ENCODE peak calls at places on chromosomes 13 and 19, in six cellular contexts. One of them, this sample, is unnamed.

GRCh38 chr13:73765651-73766384 is 368.4 kb downstream of the KLF12 start:
- DNase-seq in RWPE2: no peak
- DNase-seq in GM12865: peak
- DNase-seq in cardiac fibroblast: peak
- DNase-seq in tibial artery: peak
- DNase-seq in pancreas: peak
- DNase-seq in this sample: peak

GRCh38 chr13:28475916-28476725 is 18.8 kb downstream of the FLT1 start:
- DNase-seq in RWPE2: no peak
- DNase-seq in GM12865: no peak
- DNase-seq in cardiac fibroblast: peak
- DNase-seq in tibial artery: no peak
- DNase-seq in pancreas: no peak
- DNase-seq in this sample: no peak

GRCh38 chr19:34974631-34975030 is 10.6 kb upstream of the ZNF792 start:
- DNase-seq in RWPE2: no peak
- DNase-seq in GM12865: no peak
- DNase-seq in cardiac fibroblast: peak
- DNase-seq in tibial artery: no peak
- DNase-seq in pancreas: no peak
- DNase-seq in this sample: no peak

GRCh38 chr19:12789098-12789903 is 2.0 kb upstream of the JUNB start:
- DNase-seq in RWPE2: no peak
- DNase-seq in GM12865: no peak
- DNase-seq in cardiac fibroblast: no peak
- DNase-seq in tibial artery: no peak
- DNase-seq in pancreas: no peak
- DNase-seq in this sample: no peak

GRCh38 chr19:1084024-1084868 is 10.9 kb downstream of the POLR2E start:
- DNase-seq in RWPE2: peak
- DNase-seq in GM12865: no peak
- DNase-seq in cardiac fibroblast: no peak
- DNase-seq in tibial artery: no peak
- DNase-seq in pancreas: no peak
- DNase-seq in this sample: no peak

GRCh38 chr19:49793561-49793840 is 19.6 kb downstream of the FUZ start:
- DNase-seq in RWPE2: no peak
- DNase-seq in GM12865: no peak
- DNase-seq in cardiac fibroblast: no peak
- DNase-seq in tibial artery: no peak
- DNase-seq in pancreas: no peak
- DNase-seq in this sample: no peak

GRCh38 chr13:78603240-78603947 is at the start of gene POU4F1:
- DNase-seq in RWPE2: no peak
- DNase-seq in GM12865: peak
- DNase-seq in cardiac fibroblast: no peak
- DNase-seq in tibial artery: no peak
- DNase-seq in pancreas: no peak
- DNase-seq in this sample: peak

GRCh38 chr13:109228211-109228610 is 558.2 kb downstream of the IRS2 start:
- DNase-seq in RWPE2: no peak
- DNase-seq in GM12865: no peak
- DNase-seq in cardiac fibroblast: no peak
- DNase-seq in tibial artery: no peak
- DNase-seq in pancreas: no peak
- DNase-seq in this sample: no peak

GRCh38 chr19:6772866-6773322 is 386 bp downstream of the VAV1 start:
- DNase-seq in RWPE2: no peak
- DNase-seq in GM12865: no peak
- DNase-seq in cardiac fibroblast: no peak
- DNase-seq in tibial artery: no peak
- DNase-seq in pancreas: no peak
- DNase-seq in this sample: no peak

GRCh38 chr19:18519962-18520847 is 1.7 kb downstream of the ELL start:
- DNase-seq in RWPE2: no peak
- DNase-seq in GM12865: peak
- DNase-seq in cardiac fibroblast: peak
- DNase-seq in tibial artery: no peak
- DNase-seq in pancreas: peak
- DNase-seq in this sample: peak

GRCh38 chr19:7292950-7293794 is 1.0 kb downstream of the INSR start:
- DNase-seq in RWPE2: no peak
- DNase-seq in GM12865: peak
- DNase-seq in cardiac fibroblast: no peak
- DNase-seq in tibial artery: peak
- DNase-seq in pancreas: peak
- DNase-seq in this sample: peak

GRCh38 chr19:38049105-38049649 is 142.2 kb downstream of the SIPA1L3 start:
- DNase-seq in RWPE2: no peak
- DNase-seq in GM12865: peak
- DNase-seq in cardiac fibroblast: no peak
- DNase-seq in tibial artery: no peak
- DNase-seq in pancreas: no peak
- DNase-seq in this sample: no peak

GRCh38 chr19:11373166-11373884 is 1.1 kb upstream of the SWSAP1 start:
- DNase-seq in RWPE2: no peak
- DNase-seq in GM12865: peak
- DNase-seq in cardiac fibroblast: peak
- DNase-seq in tibial artery: no peak
- DNase-seq in pancreas: no peak
- DNase-seq in this sample: no peak

GRCh38 chr13:92500192-92500591 is 726.4 kb upstream of the GPC6 start:
- DNase-seq in RWPE2: no peak
- DNase-seq in GM12865: no peak
- DNase-seq in cardiac fibroblast: no peak
- DNase-seq in tibial artery: no peak
- DNase-seq in pancreas: no peak
- DNase-seq in this sample: no peak

GRCh38 chr19:5960005-5961001 is 17.6 kb downstream of the RANBP3 start:
- DNase-seq in RWPE2: no peak
- DNase-seq in GM12865: no peak
- DNase-seq in cardiac fibroblast: no peak
- DNase-seq in tibial artery: no peak
- DNase-seq in pancreas: peak
- DNase-seq in this sample: no peak

GRCh38 chr19:12956446-12957388 is at the start of gene GADD45GIP1:
- DNase-seq in RWPE2: no peak
- DNase-seq in GM12865: peak
- DNase-seq in cardiac fibroblast: peak
- DNase-seq in tibial artery: peak
- DNase-seq in pancreas: peak
- DNase-seq in this sample: peak

GRCh38 chr13:26220575-26220974 is 1.5 kb downstream of the RNF6 start:
- DNase-seq in RWPE2: no peak
- DNase-seq in GM12865: no peak
- DNase-seq in cardiac fibroblast: peak
- DNase-seq in tibial artery: no peak
- DNase-seq in pancreas: no peak
- DNase-seq in this sample: no peak

GRCh38 chr19:49646586-49646985 is 4.6 kb downstream of the SCAF1 start:
- DNase-seq in RWPE2: no peak
- DNase-seq in GM12865: no peak
- DNase-seq in cardiac fibroblast: no peak
- DNase-seq in tibial artery: no peak
- DNase-seq in pancreas: no peak
- DNase-seq in this sample: no peak

GRCh38 chr19:35000338-35000646 is 169 bp downstream of the GRAMD1A start:
- DNase-seq in RWPE2: no peak
- DNase-seq in GM12865: no peak
- DNase-seq in cardiac fibroblast: no peak
- DNase-seq in tibial artery: no peak
- DNase-seq in pancreas: no peak
- DNase-seq in this sample: no peak

GRCh38 chr19:3725640-3726310 is 17.6 kb downstream of the TJP3 start:
- DNase-seq in RWPE2: no peak
- DNase-seq in GM12865: no peak
- DNase-seq in cardiac fibroblast: no peak
- DNase-seq in tibial artery: no peak
- DNase-seq in pancreas: peak
- DNase-seq in this sample: peak

GRCh38 chr19:6427131-6427530 is 2.5 kb upstream of the KHSRP start:
- DNase-seq in RWPE2: no peak
- DNase-seq in GM12865: no peak
- DNase-seq in cardiac fibroblast: no peak
- DNase-seq in tibial artery: no peak
- DNase-seq in pancreas: no peak
- DNase-seq in this sample: no peak

GRCh38 chr19:49149652-49150105 is 5.5 kb downstream of the HRC start:
- DNase-seq in RWPE2: no peak
- DNase-seq in GM12865: no peak
- DNase-seq in cardiac fibroblast: peak
- DNase-seq in tibial artery: peak
- DNase-seq in pancreas: peak
- DNase-seq in this sample: peak

GRCh38 chr13:110555601-110556223 is 5.8 kb downstream of the RAB20 start:
- DNase-seq in RWPE2: no peak
- DNase-seq in GM12865: no peak
- DNase-seq in cardiac fibroblast: no peak
- DNase-seq in tibial artery: no peak
- DNase-seq in pancreas: peak
- DNase-seq in this sample: no peak

GRCh38 chr13:37029617-37030016 is 29.0 kb downstream of the EXOSC8 start:
- DNase-seq in RWPE2: no peak
- DNase-seq in GM12865: no peak
- DNase-seq in cardiac fibroblast: peak
- DNase-seq in tibial artery: no peak
- DNase-seq in pancreas: no peak
- DNase-seq in this sample: no peak

GRCh38 chr19:35267818-35268545 is 780 bp upstream of the USF2 start:
- DNase-seq in RWPE2: peak
- DNase-seq in GM12865: peak
- DNase-seq in cardiac fibroblast: peak
- DNase-seq in tibial artery: peak
- DNase-seq in pancreas: peak
- DNase-seq in this sample: peak

GRCh38 chr13:111531505-111531904 is 211.1 kb downstream of the TEX29 start:
- DNase-seq in RWPE2: no peak
- DNase-seq in GM12865: no peak
- DNase-seq in cardiac fibroblast: peak
- DNase-seq in tibial artery: no peak
- DNase-seq in pancreas: no peak
- DNase-seq in this sample: no peak

GRCh38 chr19:1651548-1652394 is 644 bp downstream of the TCF3 start:
- DNase-seq in RWPE2: no peak
- DNase-seq in GM12865: peak
- DNase-seq in cardiac fibroblast: peak
- DNase-seq in tibial artery: no peak
- DNase-seq in pancreas: peak
- DNase-seq in this sample: no peak

GRCh38 chr19:16509141-16510061 is 13.2 kb downstream of the C19orf44 start:
- DNase-seq in RWPE2: no peak
- DNase-seq in GM12865: no peak
- DNase-seq in cardiac fibroblast: peak
- DNase-seq in tibial artery: no peak
- DNase-seq in pancreas: no peak
- DNase-seq in this sample: no peak

GRCh38 chr13:44575741-44576395 is at the start of gene TSC22D1:
- DNase-seq in RWPE2: peak
- DNase-seq in GM12865: peak
- DNase-seq in cardiac fibroblast: peak
- DNase-seq in tibial artery: peak
- DNase-seq in pancreas: peak
- DNase-seq in this sample: peak
- TF ChIP-seq CTCF in RWPE2: no peak
- TF ChIP-seq CTCF in GM12865: no peak
- TF ChIP-seq CTCF in cardiac fibroblast: no peak
- TF ChIP-seq CTCF in tibial artery: peak
- TF ChIP-seq CTCF in pancreas: no peak
- TF ChIP-seq CTCF in this sample: no peak

GRCh38 chr19:47228937-47229673 is 1.9 kb downstream of the BBC3 start:
- DNase-seq in RWPE2: no peak
- DNase-seq in GM12865: no peak
- DNase-seq in cardiac fibroblast: peak
- DNase-seq in tibial artery: peak
- DNase-seq in pancreas: no peak
- DNase-seq in this sample: no peak

GRCh38 chr19:47228168-47228936 is 2.6 kb downstream of the BBC3 start:
- DNase-seq in RWPE2: no peak
- DNase-seq in GM12865: peak
- DNase-seq in cardiac fibroblast: peak
- DNase-seq in tibial artery: peak
- DNase-seq in pancreas: peak
- DNase-seq in this sample: peak

GRCh38 chr19:47227347-47228167 is 3.4 kb downstream of the BBC3 start:
- DNase-seq in RWPE2: peak
- DNase-seq in GM12865: peak
- DNase-seq in cardiac fibroblast: peak
- DNase-seq in tibial artery: peak
- DNase-seq in pancreas: peak
- DNase-seq in this sample: peak

GRCh38 chr19:47226426-47227346 is 4.3 kb downstream of the BBC3 start:
- DNase-seq in RWPE2: peak
- DNase-seq in GM12865: peak
- DNase-seq in cardiac fibroblast: peak
- DNase-seq in tibial artery: peak
- DNase-seq in pancreas: peak
- DNase-seq in this sample: peak

GRCh38 chr19:47225746-47226425 is 5.1 kb downstream of the BBC3 start:
- DNase-seq in RWPE2: no peak
- DNase-seq in GM12865: peak
- DNase-seq in cardiac fibroblast: peak
- DNase-seq in tibial artery: peak
- DNase-seq in pancreas: peak
- DNase-seq in this sample: peak
- TF ChIP-seq CTCF in RWPE2: peak
- TF ChIP-seq CTCF in GM12865: peak
- TF ChIP-seq CTCF in cardiac fibroblast: peak
- TF ChIP-seq CTCF in tibial artery: peak
- TF ChIP-seq CTCF in pancreas: no peak
- TF ChIP-seq CTCF in this sample: peak

GRCh38 chr19:15471639-15472101 is 7.3 kb upstream of the RASAL3 start:
- DNase-seq in RWPE2: no peak
- DNase-seq in GM12865: no peak
- DNase-seq in cardiac fibroblast: no peak
- DNase-seq in tibial artery: no peak
- DNase-seq in pancreas: no peak
- DNase-seq in this sample: no peak
- TF ChIP-seq CTCF in RWPE2: no peak
- TF ChIP-seq CTCF in GM12865: no peak
- TF ChIP-seq CTCF in cardiac fibroblast: no peak
- TF ChIP-seq CTCF in tibial artery: no peak
- TF ChIP-seq CTCF in pancreas: no peak
- TF ChIP-seq CTCF in this sample: no peak

DNA sequence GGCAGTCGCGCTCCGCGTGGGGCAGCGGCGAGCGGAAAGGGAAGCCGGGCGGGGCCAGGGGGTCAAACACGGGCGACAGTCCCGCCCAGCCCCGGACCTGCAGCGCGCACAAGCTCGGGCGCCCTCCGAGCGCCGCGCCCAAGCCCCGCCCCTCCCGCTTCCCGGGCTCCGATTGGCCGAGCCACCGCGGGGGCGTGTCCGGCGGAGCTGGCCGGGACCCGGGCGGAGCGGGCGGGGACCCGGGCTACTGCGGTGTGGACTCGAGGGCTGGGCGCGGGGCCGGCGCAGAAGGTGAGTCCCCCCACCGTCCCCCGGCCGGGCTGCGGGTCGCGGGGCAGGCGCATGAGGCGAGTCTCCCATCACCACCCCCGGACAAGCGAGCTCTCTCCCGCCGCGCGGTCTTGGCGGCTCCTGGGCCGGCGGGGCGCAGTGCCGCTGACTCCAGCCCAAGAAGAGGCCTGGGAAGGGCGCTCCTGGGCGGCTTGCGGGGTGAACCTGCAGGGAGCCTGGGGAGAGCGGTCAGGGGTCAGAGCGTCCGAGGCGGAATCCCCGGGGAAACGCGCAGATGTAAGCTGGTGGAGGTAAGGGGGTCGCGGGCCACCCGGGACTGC is at the start of gene PLEKHF1:
- DNase-seq in RWPE2: peak
- DNase-seq in GM12865: peak
- DNase-seq in cardiac fibroblast: peak
- DNase-seq in tibial artery: peak
- DNase-seq in pancreas: peak
- DNase-seq in this sample: peak
- TF ChIP-seq CTCF in RWPE2: no peak
- TF ChIP-seq CTCF in GM12865: no peak
- TF ChIP-seq CTCF in cardiac fibroblast: no peak
- TF ChIP-seq CTCF in tibial artery: no peak
- TF ChIP-seq CTCF in pancreas: no peak
- TF ChIP-seq CTCF in this sample: no peak